ENCODE peak calls at places on chromosomes 4 and X, in five cellular contexts. N, S, K, P and C are unnamed samples.
A peak's percentile ranks its signal among the peaks of the same experiment; 100 is the strongest.

GRCh38 chr4:68535976-68536375 is 40.1 kb downstream of the UGT2B17 start:
- DNase-seq in P (no peak), K (no peak), N (no peak), S (no peak), C (no peak)

GRCh38 chrX:134254511-134254910 is 17.5 kb downstream of the CCDC160 start:
- DNase-seq in N (no peak), S (no peak), K (no peak), P (no peak), C (no peak)

GRCh38 chr4:184039963-184040383 is 134.9 kb downstream of the STOX2 start:
- DNase-seq in P (no peak), K (no peak), N (peak; percentile 67), S (no peak), C (no peak)

GRCh38 chrX:12162420-12162819 is 24.1 kb downstream of the FRMPD4 start:
- DNase-seq in K (no peak), S (peak; percentile 61), P (no peak), N (no peak), C (no peak)

GRCh38 chr4:122762520-122762919 is 30.0 kb downstream of the BBS12 start:
- DNase-seq in P (no peak), N (no peak), K (peak; percentile 18), S (no peak), C (no peak)

GRCh38 chrX:13761606-13762005 is 27.1 kb downstream of the OFD1 start:
- DNase-seq in K (no peak), P (peak; percentile 56), N (no peak), S (peak; percentile 46), C (peak; percentile 47)

GRCh38 chrX:19443886-19444530 is 71.3 kb downstream of the MAP3K15 start:
- DNase-seq in P (no peak), N (no peak), K (no peak), S (no peak), C (no peak)

GRCh38 chr4:184450045-184450444 is 24.3 kb downstream of the IRF2 start:
- DNase-seq in S (peak; percentile 87), P (no peak), K (no peak), N (no peak), C (no peak)

GRCh38 chrX:42119076-42119475 is 195.7 kb upstream of the CASK start:
- DNase-seq in P (no peak), S (peak; percentile 72), N (no peak), K (peak; percentile 81), C (no peak)

GRCh38 chr4:140450352-140450751 is 22.9 kb upstream of the CLGN start:
- DNase-seq in N (no peak), P (no peak), S (no peak), K (no peak), C (no peak)

GRCh38 chrX:119817130-119817690 is 25.8 kb upstream of the RPL39 start:
- DNase-seq in S (peak; percentile 6), P (no peak), K (no peak), N (no peak), C (no peak)

GRCh38 chr4:8506373-8507250 is 66.0 kb downstream of the TRMT44 start:
- DNase-seq in K (no peak), P (peak; percentile 59), S (peak; percentile 74), N (peak; percentile 77), C (no peak)

GRCh38 chrX:74535633-74536141 is 78.7 kb downstream of the RLIM start:
- DNase-seq in S (peak; percentile 66), N (peak; percentile 46), P (peak; percentile 44), K (peak; percentile 1), C (no peak)

GRCh38 chr4:140158234-140159030 is 4.4 kb upstream of the MAML3 start:
- DNase-seq in S (peak; percentile 37), N (no peak), P (no peak), K (no peak), C (peak; percentile 13)

GRCh38 chr4:165517216-165517615 is 138.4 kb downstream of the CPE start:
- DNase-seq in K (no peak), N (no peak), S (no peak), P (no peak), C (no peak)

GRCh38 chrX:17464196-17464595 is 89.2 kb downstream of the NHS start:
- DNase-seq in S (peak; percentile 50), N (no peak), K (no peak), P (no peak), C (no peak)

GRCh38 chrX:73127700-73128241 is 48.5 kb upstream of the PABPC1L2A start:
- DNase-seq in K (no peak), P (peak; percentile 70), N (peak; percentile 3), S (no peak), C (no peak)

GRCh38 chr4:16227462-16227868 is 1.2 kb upstream of the TAPT1 start:
- DNase-seq in K (peak; percentile 32), P (no peak), S (peak; percentile 30), N (peak; percentile 20), C (peak; percentile 49)

GRCh38 chr4:142516686-142517145 is 329.4 kb downstream of the INPP4B start:
- DNase-seq in S (peak; percentile 45), P (no peak), N (peak; percentile 5), K (no peak), C (no peak)

GRCh38 chr4:13601848-13602247 is 25.7 kb downstream of the BOD1L1 start:
- DNase-seq in P (no peak), S (no peak), N (no peak), K (no peak), C (no peak)

GRCh38 chrX:118655561-118656246 is 71.7 kb upstream of the IL13RA1 start:
- DNase-seq in N (no peak), K (peak; percentile 2), S (peak; percentile 65), P (no peak), C (no peak)

GRCh38 chr4:25367004-25367621 is 9.9 kb upstream of the ANAPC4 start:
- DNase-seq in S (peak; percentile 59), P (no peak), N (peak; percentile 46), K (no peak), C (peak; percentile 58)

GRCh38 chr4:112099701-112100289 is 45.5 kb upstream of the FAM241A start:
- DNase-seq in N (peak; percentile 41), S (peak; percentile 73), P (no peak), K (peak; percentile 57), C (peak; percentile 63)

GRCh38 chr4:15396157-15396800 is 31.6 kb upstream of the C1QTNF7 start:
- DNase-seq in P (peak; percentile 76), K (peak; percentile 33), S (peak; percentile 48), N (peak; percentile 70), C (peak; percentile 61)

GRCh38 chr4:180058731-180059215 is 2184.4 kb upstream of the TENM3 start:
- DNase-seq in S (peak; percentile 44), N (peak; percentile 76), P (peak; percentile 78), K (no peak), C (no peak)

GRCh38 chr4:24659241-24659961 is 75.0 kb upstream of the DHX15 start:
- DNase-seq in K (no peak), S (no peak), N (no peak), P (no peak), C (no peak)

GRCh38 chrX:74421181-74422028 is at the start of gene SLC16A2:
- DNase-seq in P (peak; percentile 69), S (peak; percentile 79), N (peak; percentile 83), K (no peak), C (no peak)

DNA sequence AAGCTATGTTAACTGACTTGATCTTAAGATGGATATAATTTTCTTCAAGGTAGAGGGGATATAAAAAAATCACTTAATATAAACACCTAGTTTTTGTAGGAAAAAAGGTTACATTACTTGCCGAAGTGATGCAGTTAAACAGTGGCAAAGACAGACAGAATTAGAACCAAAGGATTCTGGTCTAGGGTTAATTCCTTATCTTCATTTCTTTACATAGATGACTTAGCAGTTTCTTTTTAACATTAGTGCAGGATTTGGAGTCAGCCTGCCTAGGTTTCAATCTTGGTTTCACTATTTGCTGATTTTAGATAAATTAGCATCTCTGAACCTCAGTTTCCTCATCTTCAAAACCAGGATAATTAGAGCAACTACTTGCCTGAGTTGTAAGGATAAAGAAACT is 14.3 kb downstream of the ZAR1 start:
- DNase-seq in N (no peak), K (peak; percentile 3), P (no peak), S (no peak), C (no peak)
- H3K4me2 ChIP-seq in N (no peak overlapping the region), K (no peak overlapping the region), P (no peak overlapping the region), S (no peak overlapping the region), C (no peak overlapping the region)

GRCh38 chr4:176898791-176899190 is 106.1 kb upstream of the VEGFC start:
- DNase-seq in P (no peak), S (no peak), N (no peak), K (no peak), C (no peak)
- H2AFZ ChIP-seq in P (no peak overlapping the region), S (no peak overlapping the region), N (no peak overlapping the region), K (no peak overlapping the region), C (no peak overlapping the region)

GRCh38 chr4:124429746-124430250 is 282.7 kb downstream of the ANKRD50 start:
- DNase-seq in P (no peak), K (no peak), S (no peak), N (no peak), C (no peak)

GRCh38 chr4:124433044-124433443 is 279.5 kb downstream of the ANKRD50 start:
- DNase-seq in P (no peak), K (no peak), S (no peak), N (no peak), C (no peak)

GRCh38 chr4:124433500-124433899 is 279.0 kb downstream of the ANKRD50 start:
- DNase-seq in P (no peak), N (no peak), K (no peak), S (no peak), C (no peak)

GRCh38 chr4:124432500-124432899 is 280.0 kb downstream of the ANKRD50 start:
- DNase-seq in P (no peak), S (peak; percentile 27), N (no peak), K (no peak), C (no peak)

GRCh38 chr4:124431663-124432192 is 280.8 kb downstream of the ANKRD50 start:
- DNase-seq in P (no peak), S (peak; percentile 75), K (no peak), N (no peak), C (no peak)
- H3K27ac ChIP-seq in P (no peak overlapping the region), S (peak overlapping the region; percentile 1), K (no peak overlapping the region), N (no peak overlapping the region), C (no peak overlapping the region)

GRCh38 chr4:78788005-78788889 is 12.1 kb downstream of the BMP2K start:
- DNase-seq in P (no peak), K (no peak), N (no peak), S (peak; percentile 33), C (no peak)
- H3K4me2 ChIP-seq in P (no peak overlapping the region), K (peak overlapping the region; percentile 5), N (peak overlapping the region; percentile 50), S (no peak overlapping the region), C (no peak overlapping the region)